ENCODE peak calls at places on chromosomes 11 and 22, in seven cellular contexts. U, N, X, B, L, Z and K are unnamed samples. For H3K4me1, the result is how much of the 10 kb centered on the place peaks cover.

GRCh38 chr11:47857485-47858168 is 9.5 kb upstream of the NUP160 start:
- DNase-seq in N (no peak), Z (no peak), X (no peak), U (no peak), B (no peak), L (no peak), K (no peak)

GRCh38 chr11:45919806-45920530 is 2.3 kb upstream of the PEX16 start:
- DNase-seq in N (no peak), L (peak), U (peak), X (peak), Z (no peak), B (no peak), K (no peak)

GRCh38 chr11:116696381-116696941 is 76.3 kb downstream of the BUD13 start:
- DNase-seq in X (no peak), B (peak), L (peak), Z (no peak), N (peak), U (no peak), K (no peak)

GRCh38 chr22:48500481-48501230 is 1327.0 kb downstream of the BRD1 start:
- DNase-seq in L (no peak), B (no peak), U (no peak), X (no peak), Z (no peak), N (no peak), K (peak)

GRCh38 chr11:67261942-67262681 is 4.2 kb upstream of the GRK2 start:
- DNase-seq in Z (peak), X (peak), U (peak), B (no peak), N (no peak), L (no peak), K (no peak)

GRCh38 chr11:61847914-61848581 is 19.9 kb downstream of the FADS2 start:
- DNase-seq in X (no peak), Z (no peak), U (no peak), L (no peak), B (no peak), N (no peak), K (no peak)

GRCh38 chr11:62458212-62459002 is 39.6 kb downstream of the SCGB1A1 start:
- DNase-seq in X (no peak), Z (no peak), L (no peak), N (no peak), U (no peak), B (no peak), K (no peak)

GRCh38 chr11:115333106-115333505 is 171.1 kb downstream of the CADM1 start:
- DNase-seq in Z (no peak), B (no peak), L (no peak), U (no peak), X (no peak), N (no peak), K (no peak)

GRCh38 chr22:27796829-27797792 is 4.4 kb downstream of the MN1 start:
- DNase-seq in N (no peak), L (no peak), B (no peak), X (no peak), U (no peak), Z (no peak), K (no peak)

GRCh38 chr22:49689255-49689770 is 138.4 kb downstream of the BRD1 start:
- DNase-seq in Z (no peak), N (peak), L (no peak), B (no peak), X (no peak), U (no peak), K (no peak)

GRCh38 chr22:42172385-42173172 is 42.0 kb upstream of the CYP2D6 start:
- DNase-seq in U (no peak), Z (peak), X (no peak), B (no peak), L (no peak), N (no peak), K (peak)

GRCh38 chr11:66920978-66921784 is 37.0 kb downstream of the PC start:
- DNase-seq in B (no peak), N (no peak), Z (no peak), X (no peak), L (no peak), U (no peak), K (no peak)

DNA sequence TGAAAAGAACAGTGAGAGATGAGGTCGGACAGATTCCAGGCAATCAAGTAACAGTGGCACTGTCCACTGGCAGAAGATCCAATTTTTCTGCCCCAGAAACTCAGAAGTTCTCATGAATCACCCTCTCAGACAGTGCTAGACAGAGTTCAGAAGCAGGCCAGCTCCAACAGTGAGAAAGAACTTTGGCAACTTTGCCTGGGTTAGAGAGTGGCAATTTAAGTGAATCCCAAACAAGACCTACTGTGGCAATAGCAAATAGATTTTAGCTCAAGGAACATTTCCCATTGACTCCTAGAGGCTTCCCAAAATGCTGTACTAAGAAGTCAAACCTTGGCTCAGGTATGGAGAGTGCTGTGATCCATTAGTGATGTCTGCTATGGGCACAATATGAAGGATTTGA is 12.3 kb downstream of the CD44 start:
- DNase-seq in L (no peak), Z (no peak), N (no peak), U (no peak), B (no peak), X (no peak), K (no peak)
- H3K4me1 ChIP-seq in L (under half), Z (under half), N (half or more), U (under half), B (half or more), X (under half), K (under half)

GRCh38 chr11:128901655-128902514 is 10.7 kb downstream of the KCNJ5 start:
- DNase-seq in U (no peak), X (no peak), Z (no peak), B (no peak), L (peak), N (no peak), K (no peak)
- H3K4me3 ChIP-seq in U (no peak), X (no peak), Z (no peak), B (no peak), L (peak), N (no peak), K (no peak)

DNA sequence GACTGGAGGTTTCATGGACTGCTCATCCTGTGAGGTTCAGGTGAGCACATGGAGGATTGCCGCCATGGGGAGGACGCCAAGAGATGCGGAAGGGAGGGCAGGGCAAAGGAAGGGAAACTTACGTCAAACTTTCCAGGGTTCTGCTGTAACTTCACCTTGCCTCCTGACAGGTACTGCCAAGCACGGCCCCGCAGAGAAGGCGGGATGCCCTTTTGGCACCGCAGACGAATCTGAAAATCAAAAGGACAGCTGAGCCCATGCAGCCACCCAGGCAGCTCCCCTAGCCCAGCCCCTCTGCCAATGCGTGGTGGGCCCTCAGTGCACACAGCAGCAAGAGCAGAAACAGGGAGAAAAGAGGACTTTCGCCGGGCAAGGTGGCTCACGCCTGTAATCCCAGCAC is 10.0 kb upstream of the CASTOR1 start:
- DNase-seq in N (no peak), X (no peak), Z (no peak), U (no peak), B (no peak), L (no peak), K (no peak)
- H3K4me1 ChIP-seq in N (half or more), X (half or more), Z (under half), U (under half), B (under half), L (under half), K (under half)

DNA sequence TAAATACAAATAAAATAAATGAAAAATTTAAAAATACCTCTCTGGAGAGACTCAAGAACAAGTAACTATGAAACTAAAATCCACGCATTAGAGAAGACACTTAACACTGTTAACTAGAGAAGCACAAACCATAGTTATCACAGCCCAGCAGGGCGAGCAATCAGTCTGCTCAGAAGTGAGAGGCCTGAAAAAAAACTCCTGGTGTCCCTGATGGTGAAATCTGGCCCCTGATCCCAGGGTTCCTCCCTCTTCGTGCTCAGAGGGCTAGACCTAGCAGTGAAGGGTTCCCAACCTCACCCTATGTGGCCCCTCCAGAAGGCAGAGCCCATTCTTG is 49.7 kb upstream of the VPREB1 start:
- DNase-seq in U (no peak), B (no peak), X (no peak), Z (no peak), N (no peak), L (no peak), K (no peak)
- H3K4me3 ChIP-seq in U (no peak), B (no peak), X (no peak), Z (no peak), N (no peak), L (no peak), K (no peak)

DNA sequence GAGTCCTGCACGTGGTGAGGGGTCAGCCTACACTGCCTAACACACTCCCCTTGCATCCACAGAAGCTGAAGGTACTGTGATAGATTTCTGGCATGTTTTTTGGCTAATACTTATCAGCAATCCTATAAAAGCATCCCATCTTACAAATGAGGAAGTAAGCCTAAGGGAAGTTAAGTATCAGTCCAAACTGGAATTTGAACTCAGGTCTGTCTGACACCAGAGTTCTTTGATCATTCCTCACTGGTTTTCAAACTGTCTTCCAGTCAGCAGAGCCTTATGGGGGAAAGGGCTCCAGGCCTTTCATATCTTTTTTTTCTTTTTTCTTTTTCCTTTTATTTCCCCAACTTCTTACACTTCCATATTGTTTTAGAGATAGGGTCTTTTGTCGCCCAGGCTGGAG is 105.6 kb downstream of the RBFOX2 start:
- DNase-seq in N (no peak), Z (no peak), U (no peak), L (no peak), X (no peak), B (no peak), K (no peak)
- H3K4me1 ChIP-seq in N (under half), Z (under half), U (under half), L (under half), X (under half), B (under half), K (half or more)

DNA sequence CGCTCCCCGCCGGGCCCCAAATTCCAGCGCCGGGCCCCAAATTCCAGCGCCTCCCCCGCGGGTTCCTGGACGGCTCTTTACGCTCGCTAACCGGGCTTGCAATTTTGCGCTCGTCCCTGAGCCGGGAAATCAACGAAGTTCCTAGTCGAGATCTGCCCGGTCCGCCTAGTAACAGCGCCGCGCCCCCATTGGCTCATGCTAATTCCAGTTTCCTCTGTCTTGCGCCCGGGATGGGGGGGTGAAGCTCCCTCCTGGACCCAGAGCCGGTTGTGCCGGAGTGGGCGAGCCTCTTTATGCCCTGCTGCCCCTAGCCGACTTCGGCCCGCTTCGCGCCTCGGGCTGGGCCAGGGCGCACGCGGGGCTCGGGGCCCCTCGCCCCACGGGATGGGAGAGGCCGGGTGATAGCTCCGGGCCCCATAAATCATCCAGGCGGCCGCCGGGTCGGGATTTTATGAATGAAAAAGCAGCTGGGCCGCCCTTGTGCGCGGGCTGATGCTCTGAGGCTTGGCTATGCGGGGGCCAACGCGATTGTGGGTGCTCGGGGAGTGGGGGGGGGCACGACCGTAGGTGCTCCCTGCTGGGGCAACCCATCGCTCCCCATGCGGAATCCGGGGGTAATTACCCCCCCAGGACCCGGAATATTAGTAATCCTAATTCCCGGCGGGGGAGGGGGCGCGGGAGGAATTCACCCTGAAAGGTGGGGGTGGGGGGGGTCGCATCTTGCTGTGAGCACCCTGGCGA is 1.8 kb upstream of the CCND1 start:
- DNase-seq in N (peak), Z (peak), L (peak), U (peak), X (peak), B (peak), K (peak)
- H3K4me3 ChIP-seq in N (peak), Z (no peak), L (peak), U (peak), X (peak), B (no peak), K (peak)

GRCh38 chr11:68546555-68546954 is 86.0 kb downstream of the PPP6R3 start:
- DNase-seq in N (no peak), Z (no peak), U (no peak), X (no peak), L (no peak), B (no peak), K (no peak)
- H3K4me1 ChIP-seq in N (under half), Z (under half), U (half or more), X (under half), L (under half), B (under half), K (under half)